ENCODE peak calls at places on chromosomes 16 and 17, in nine cellular contexts. One of them, this sample, is unnamed. For H3K36me3, the result is how much of the 10 kb centered on the place peaks cover.

GRCh38 chr17:2369551-2370210 is 31.2 kb downstream of the MNT start:
- DNase-seq in neural progenitor cell: peak
- DNase-seq in IMR-90: no peak
- DNase-seq in H1: no peak
- DNase-seq in colonic mucosa: no peak
- DNase-seq in fibroblast of lung: no peak
- DNase-seq in astrocyte: no peak
- DNase-seq in MM.1S: no peak
- DNase-seq in keratinocyte: no peak
- DNase-seq in this sample: peak

GRCh38 chr17:75839942-75840778 is 4.0 kb downstream of the UNC13D start:
- DNase-seq in MM.1S: no peak
- DNase-seq in fibroblast of lung: no peak
- DNase-seq in IMR-90: no peak
- DNase-seq in colonic mucosa: no peak
- DNase-seq in H1: no peak
- DNase-seq in keratinocyte: no peak
- DNase-seq in astrocyte: no peak
- DNase-seq in neural progenitor cell: no peak
- DNase-seq in this sample: no peak

GRCh38 chr16:11327277-11328171 is 17.7 kb upstream of the RMI2 start:
- DNase-seq in MM.1S: no peak
- DNase-seq in fibroblast of lung: no peak
- DNase-seq in neural progenitor cell: no peak
- DNase-seq in IMR-90: no peak
- DNase-seq in keratinocyte: no peak
- DNase-seq in H1: no peak
- DNase-seq in astrocyte: no peak
- DNase-seq in colonic mucosa: no peak
- DNase-seq in this sample: peak

GRCh38 chr17:73430848-73431247 is 119.0 kb upstream of the CDC42EP4 start:
- DNase-seq in fibroblast of lung: peak
- DNase-seq in astrocyte: peak
- DNase-seq in IMR-90: no peak
- DNase-seq in colonic mucosa: peak
- DNase-seq in neural progenitor cell: no peak
- DNase-seq in keratinocyte: no peak
- DNase-seq in MM.1S: peak
- DNase-seq in H1: no peak
- DNase-seq in this sample: peak

GRCh38 chr16:58339452-58339938 is 44.7 kb upstream of the PRSS54 start:
- DNase-seq in MM.1S: no peak
- DNase-seq in H1: no peak
- DNase-seq in astrocyte: peak
- DNase-seq in IMR-90: no peak
- DNase-seq in colonic mucosa: no peak
- DNase-seq in fibroblast of lung: peak
- DNase-seq in neural progenitor cell: peak
- DNase-seq in keratinocyte: no peak
- DNase-seq in this sample: no peak

GRCh38 chr16:2614761-2615191 is 67.5 kb upstream of the KCTD5 start:
- DNase-seq in neural progenitor cell: no peak
- DNase-seq in colonic mucosa: no peak
- DNase-seq in H1: no peak
- DNase-seq in astrocyte: no peak
- DNase-seq in MM.1S: no peak
- DNase-seq in keratinocyte: no peak
- DNase-seq in IMR-90: no peak
- DNase-seq in fibroblast of lung: no peak
- DNase-seq in this sample: peak

GRCh38 chr16:5709889-5710288 is 612.3 kb upstream of the EEF2KMT start:
- DNase-seq in keratinocyte: no peak
- DNase-seq in astrocyte: peak
- DNase-seq in IMR-90: peak
- DNase-seq in MM.1S: peak
- DNase-seq in neural progenitor cell: peak
- DNase-seq in H1: peak
- DNase-seq in fibroblast of lung: peak
- DNase-seq in colonic mucosa: no peak
- DNase-seq in this sample: no peak

GRCh38 chr16:28875134-28876015 is 2.9 kb upstream of the ATP2A1 start:
- DNase-seq in keratinocyte: no peak
- DNase-seq in neural progenitor cell: no peak
- DNase-seq in astrocyte: no peak
- DNase-seq in MM.1S: no peak
- DNase-seq in fibroblast of lung: no peak
- DNase-seq in IMR-90: no peak
- DNase-seq in H1: no peak
- DNase-seq in colonic mucosa: no peak
- DNase-seq in this sample: no peak

GRCh38 chr17:42116705-42117396 is 4.3 kb downstream of the KAT2A start:
- DNase-seq in MM.1S: peak
- DNase-seq in astrocyte: peak
- DNase-seq in IMR-90: peak
- DNase-seq in colonic mucosa: peak
- DNase-seq in neural progenitor cell: peak
- DNase-seq in keratinocyte: no peak
- DNase-seq in fibroblast of lung: peak
- DNase-seq in H1: peak
- DNase-seq in this sample: peak

GRCh38 chr16:20871935-20872815 is 28.0 kb downstream of the DCUN1D3 start:
- DNase-seq in IMR-90: no peak
- DNase-seq in neural progenitor cell: no peak
- DNase-seq in fibroblast of lung: peak
- DNase-seq in H1: no peak
- DNase-seq in keratinocyte: no peak
- DNase-seq in MM.1S: no peak
- DNase-seq in astrocyte: peak
- DNase-seq in colonic mucosa: no peak
- DNase-seq in this sample: no peak

DNA sequence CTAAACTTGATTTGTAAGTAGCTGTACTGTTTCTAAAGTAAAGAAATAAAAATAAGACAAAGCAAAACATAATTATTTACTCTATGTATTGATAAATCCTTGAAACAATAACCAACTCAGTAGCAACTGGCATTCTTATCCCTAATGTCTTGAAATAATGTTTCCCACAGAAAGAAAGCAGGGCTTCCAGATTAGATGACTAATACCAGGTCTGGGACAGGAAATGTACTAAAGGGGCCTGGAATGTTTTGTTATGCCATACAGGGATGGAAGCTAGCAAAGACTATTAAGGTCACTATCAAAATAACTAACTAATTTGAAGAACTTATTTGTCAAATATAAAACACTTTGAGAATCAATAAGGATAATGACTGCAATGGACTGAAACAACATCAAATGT is 82.1 kb downstream of the CFDP1 start:
- DNase-seq in IMR-90: peak
- DNase-seq in colonic mucosa: no peak
- DNase-seq in astrocyte: peak
- DNase-seq in neural progenitor cell: no peak
- DNase-seq in keratinocyte: no peak
- DNase-seq in MM.1S: no peak
- DNase-seq in fibroblast of lung: peak
- DNase-seq in H1: no peak
- DNase-seq in this sample: no peak
- H3K9ac ChIP-seq in IMR-90: no peak
- H3K9ac ChIP-seq in colonic mucosa: no peak
- H3K9ac ChIP-seq in astrocyte: peak
- H3K9ac ChIP-seq in neural progenitor cell: no peak
- H3K9ac ChIP-seq in keratinocyte: no peak
- H3K9ac ChIP-seq in MM.1S: no peak
- H3K9ac ChIP-seq in fibroblast of lung: no peak
- H3K9ac ChIP-seq in H1: no peak
- H3K9ac ChIP-seq in this sample: no peak

GRCh38 chr17:72092710-72093322 is 28.0 kb upstream of the SOX9 start:
- DNase-seq in keratinocyte: no peak
- DNase-seq in neural progenitor cell: no peak
- DNase-seq in fibroblast of lung: no peak
- DNase-seq in MM.1S: no peak
- DNase-seq in colonic mucosa: no peak
- DNase-seq in astrocyte: no peak
- DNase-seq in H1: no peak
- DNase-seq in IMR-90: no peak
- DNase-seq in this sample: no peak
- TF ChIP-seq CTCF in keratinocyte: no peak
- TF ChIP-seq CTCF in neural progenitor cell: no peak
- TF ChIP-seq CTCF in fibroblast of lung: no peak
- TF ChIP-seq CTCF in MM.1S: no peak
- TF ChIP-seq CTCF in colonic mucosa: no peak
- TF ChIP-seq CTCF in astrocyte: no peak
- TF ChIP-seq CTCF in H1: no peak
- TF ChIP-seq CTCF in IMR-90: no peak
- TF ChIP-seq CTCF in this sample: no peak

GRCh38 chr17:50437409-50437808 is 11.4 kb downstream of the ACSF2 start:
- DNase-seq in colonic mucosa: no peak
- DNase-seq in IMR-90: no peak
- DNase-seq in keratinocyte: no peak
- DNase-seq in astrocyte: no peak
- DNase-seq in neural progenitor cell: no peak
- DNase-seq in H1: no peak
- DNase-seq in fibroblast of lung: no peak
- DNase-seq in MM.1S: no peak
- DNase-seq in this sample: no peak
- H3K36me3 ChIP-seq in colonic mucosa: under half
- H3K36me3 ChIP-seq in IMR-90: under half
- H3K36me3 ChIP-seq in keratinocyte: under half
- H3K36me3 ChIP-seq in astrocyte: under half
- H3K36me3 ChIP-seq in neural progenitor cell: under half
- H3K36me3 ChIP-seq in H1: under half
- H3K36me3 ChIP-seq in fibroblast of lung: under half
- H3K36me3 ChIP-seq in MM.1S: under half
- H3K36me3 ChIP-seq in this sample: under half

DNA sequence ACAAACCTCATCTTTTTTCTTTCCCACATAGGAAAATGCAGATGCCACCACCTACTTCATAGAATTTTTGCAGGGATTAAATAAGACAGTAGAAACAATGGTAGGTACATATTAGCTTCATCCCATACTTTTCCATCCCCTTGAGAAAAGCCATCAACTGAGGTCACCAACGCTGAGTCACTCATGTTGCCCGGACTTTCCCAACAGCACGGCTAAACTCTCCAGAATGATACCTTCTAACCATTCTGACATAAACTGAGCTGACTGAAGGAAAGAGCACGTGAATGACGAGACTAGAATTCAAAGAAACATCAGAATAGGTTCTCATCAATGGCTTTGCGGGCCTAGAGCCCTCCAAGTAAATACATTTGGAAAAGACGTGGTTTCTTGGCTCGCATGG is 146.0 kb upstream of the RCVRN start:
- DNase-seq in MM.1S: no peak
- DNase-seq in H1: no peak
- DNase-seq in neural progenitor cell: no peak
- DNase-seq in keratinocyte: no peak
- DNase-seq in fibroblast of lung: no peak
- DNase-seq in astrocyte: no peak
- DNase-seq in colonic mucosa: no peak
- DNase-seq in IMR-90: peak
- DNase-seq in this sample: no peak
- H3K9ac ChIP-seq in MM.1S: no peak
- H3K9ac ChIP-seq in H1: no peak
- H3K9ac ChIP-seq in neural progenitor cell: no peak
- H3K9ac ChIP-seq in keratinocyte: no peak
- H3K9ac ChIP-seq in fibroblast of lung: no peak
- H3K9ac ChIP-seq in astrocyte: no peak
- H3K9ac ChIP-seq in colonic mucosa: no peak
- H3K9ac ChIP-seq in IMR-90: no peak
- H3K9ac ChIP-seq in this sample: no peak

DNA sequence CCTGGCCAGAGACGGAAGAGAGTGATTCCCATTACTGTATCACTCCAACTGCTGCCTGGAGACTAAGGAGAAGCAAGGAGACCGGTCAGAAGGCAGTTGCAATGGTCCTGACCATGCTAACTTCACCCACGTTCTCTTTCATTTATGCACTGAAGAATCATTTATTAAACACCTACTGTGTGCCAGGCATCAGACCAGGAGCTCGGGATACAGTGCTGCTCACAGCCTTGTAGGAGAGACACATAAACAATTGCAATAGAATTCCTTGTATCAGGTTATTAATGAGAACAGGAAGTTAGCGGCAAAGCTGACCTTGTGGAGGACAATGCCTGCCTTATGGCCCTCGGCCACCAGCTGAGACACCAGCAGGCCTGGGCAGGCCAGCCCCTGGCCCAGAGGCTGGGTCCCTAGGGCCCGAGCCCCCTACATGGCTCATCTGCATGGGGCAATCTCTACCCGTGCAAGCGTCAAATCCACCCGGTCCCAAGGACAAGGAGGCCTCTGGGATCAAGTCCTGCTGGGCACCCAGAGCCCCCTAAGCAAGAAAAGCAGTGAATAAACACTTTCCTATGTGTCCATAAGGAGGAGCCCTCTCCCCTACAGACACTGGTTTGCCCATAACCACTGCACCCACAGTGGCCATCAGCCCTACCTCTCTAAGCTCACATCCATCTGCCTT is 8.6 kb upstream of the ENPP7 start:
- DNase-seq in keratinocyte: no peak
- DNase-seq in fibroblast of lung: no peak
- DNase-seq in MM.1S: no peak
- DNase-seq in IMR-90: no peak
- DNase-seq in H1: no peak
- DNase-seq in astrocyte: no peak
- DNase-seq in colonic mucosa: no peak
- DNase-seq in neural progenitor cell: peak
- DNase-seq in this sample: no peak
- TF ChIP-seq CTCF in keratinocyte: no peak
- TF ChIP-seq CTCF in fibroblast of lung: peak
- TF ChIP-seq CTCF in MM.1S: no peak
- TF ChIP-seq CTCF in IMR-90: peak
- TF ChIP-seq CTCF in H1: peak
- TF ChIP-seq CTCF in astrocyte: peak
- TF ChIP-seq CTCF in colonic mucosa: no peak
- TF ChIP-seq CTCF in neural progenitor cell: peak
- TF ChIP-seq CTCF in this sample: no peak

DNA sequence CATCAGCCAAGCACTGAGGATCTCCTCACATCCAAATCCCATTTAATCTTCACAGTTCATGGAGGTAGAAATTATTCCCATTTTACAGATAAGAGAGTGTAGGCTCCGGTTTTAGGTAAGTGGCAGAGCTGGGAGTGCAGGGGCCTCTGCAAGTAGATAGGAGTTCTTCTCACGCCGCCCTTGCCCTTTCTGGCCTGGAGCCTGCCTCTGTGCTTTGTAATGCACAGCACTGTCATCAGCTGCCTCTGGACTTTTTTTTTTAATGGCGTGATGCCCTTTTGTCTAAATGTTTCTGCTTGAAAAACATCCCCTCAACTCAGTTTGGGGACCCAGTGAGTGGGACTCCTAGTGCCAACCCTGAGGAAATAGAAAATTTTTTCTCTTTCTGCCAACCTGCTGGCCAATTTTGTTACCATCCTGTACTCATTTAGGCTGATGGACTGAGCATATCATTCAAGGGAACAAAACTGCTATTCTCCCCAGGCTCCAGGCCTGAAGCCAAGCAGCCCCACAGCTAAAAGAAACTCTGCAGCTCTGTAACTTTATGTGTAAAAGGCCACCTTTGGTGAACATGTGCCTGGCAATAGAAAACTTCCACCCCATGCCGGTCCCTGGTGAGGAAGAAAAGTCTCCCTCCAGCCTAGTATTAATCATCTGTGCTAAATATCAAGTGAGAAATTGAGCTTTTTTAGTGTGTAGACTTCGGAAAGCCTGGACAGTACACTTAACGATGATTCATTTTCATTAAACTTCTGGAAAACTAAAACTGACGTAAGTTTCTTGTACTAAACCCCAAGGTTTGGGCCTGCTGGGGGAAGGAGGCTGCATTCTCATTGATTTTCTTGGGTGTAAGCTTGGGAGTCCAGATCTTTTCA is 22.5 kb downstream of the SLC6A2 start:
- DNase-seq in keratinocyte: no peak
- DNase-seq in MM.1S: no peak
- DNase-seq in fibroblast of lung: no peak
- DNase-seq in IMR-90: no peak
- DNase-seq in astrocyte: no peak
- DNase-seq in H1: no peak
- DNase-seq in neural progenitor cell: no peak
- DNase-seq in colonic mucosa: no peak
- DNase-seq in this sample: no peak
- H3K36me3 ChIP-seq in keratinocyte: under half
- H3K36me3 ChIP-seq in MM.1S: under half
- H3K36me3 ChIP-seq in fibroblast of lung: under half
- H3K36me3 ChIP-seq in IMR-90: under half
- H3K36me3 ChIP-seq in astrocyte: under half
- H3K36me3 ChIP-seq in H1: under half
- H3K36me3 ChIP-seq in neural progenitor cell: under half
- H3K36me3 ChIP-seq in colonic mucosa: under half
- H3K36me3 ChIP-seq in this sample: under half